ENCODE peak calls at places on chromosome 13, in eight cellular contexts. G, Z, F, J, L, P, C and A are unnamed samples.

GRCh38 chr13:61413572-61413971 is 2.1 kb downstream of the PCDH20 start:
- DNase-seq in J (no peak), L (no peak), F (no peak), P (no peak), C (no peak), Z (no peak), G (no peak), A (no peak)

GRCh38 chr13:69970521-69970920 is 137.1 kb upstream of the ATXN8OS start:
- DNase-seq in P (no peak), J (no peak), Z (no peak), G (no peak), C (peak), F (no peak), L (peak), A (no peak)

GRCh38 chr13:30713133-30713532 is 22.2 kb upstream of the ALOX5AP start:
- DNase-seq in G (no peak), F (no peak), C (no peak), L (no peak), J (no peak), P (no peak), Z (no peak), A (no peak)

GRCh38 chr13:20703785-20704458 is 423 bp downstream of the IL17D start:
- DNase-seq in C (peak), J (peak), F (peak), L (peak), Z (peak), P (peak), G (peak), A (peak)

GRCh38 chr13:112510987-112511715 is 76.8 kb downstream of the TUBGCP3 start:
- DNase-seq in P (no peak), J (no peak), L (no peak), G (no peak), Z (no peak), C (no peak), F (no peak), A (no peak)

GRCh38 chr13:107202371-107203023 is 634.6 kb upstream of the ARGLU1 start:
- DNase-seq in L (no peak), C (peak), F (peak), G (no peak), Z (peak), J (no peak), P (no peak), A (no peak)

GRCh38 chr13:50012396-50013169 is 2.7 kb upstream of the KCNRG start:
- DNase-seq in J (no peak), P (no peak), G (no peak), Z (peak), C (peak), F (no peak), L (no peak), A (no peak)

GRCh38 chr13:40665754-40666057 is 735 bp downstream of the FOXO1 start:
- DNase-seq in Z (no peak), F (no peak), J (no peak), P (no peak), G (peak), C (no peak), L (peak), A (no peak)

GRCh38 chr13:51324714-51325440 is 14.6 kb upstream of the SERPINE3 start:
- DNase-seq in G (no peak), P (no peak), Z (no peak), L (no peak), F (no peak), C (no peak), J (no peak), A (no peak)

GRCh38 chr13:87810391-87810801 is 139.2 kb downstream of the SLITRK5 start:
- DNase-seq in L (no peak), Z (no peak), J (no peak), F (no peak), P (no peak), G (no peak), C (no peak), A (no peak)
- H3K4me3 ChIP-seq in L (no peak), Z (no peak), J (no peak), F (no peak), P (no peak), G (no peak), C (no peak), A (no peak)

DNA sequence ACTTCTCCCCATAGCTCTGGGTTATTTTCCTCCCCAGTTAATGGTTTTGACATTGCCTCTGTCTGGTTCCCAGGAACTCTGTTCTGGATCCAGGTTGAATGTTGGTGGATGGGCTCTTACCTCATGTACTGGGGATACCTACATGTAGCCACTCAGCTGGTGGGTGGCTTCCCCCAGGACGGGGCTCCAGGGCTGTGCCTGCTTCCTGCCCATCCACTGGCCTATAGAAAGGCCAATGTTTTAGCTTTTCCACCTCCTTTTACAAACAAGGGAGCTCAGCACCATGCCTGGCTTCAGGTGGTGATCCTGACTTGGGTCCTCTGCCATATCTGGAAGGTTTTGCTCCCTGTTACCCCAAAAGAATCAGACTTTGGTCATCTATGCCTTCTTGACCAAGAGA is 120.2 kb downstream of the AKAP11 start:
- DNase-seq in Z (no peak), P (no peak), J (no peak), G (no peak), L (no peak), F (no peak), C (no peak), A (no peak)
- H3K4me3 ChIP-seq in Z (no peak), P (no peak), J (no peak), G (no peak), L (no peak), F (no peak), C (no peak), A (no peak)

DNA sequence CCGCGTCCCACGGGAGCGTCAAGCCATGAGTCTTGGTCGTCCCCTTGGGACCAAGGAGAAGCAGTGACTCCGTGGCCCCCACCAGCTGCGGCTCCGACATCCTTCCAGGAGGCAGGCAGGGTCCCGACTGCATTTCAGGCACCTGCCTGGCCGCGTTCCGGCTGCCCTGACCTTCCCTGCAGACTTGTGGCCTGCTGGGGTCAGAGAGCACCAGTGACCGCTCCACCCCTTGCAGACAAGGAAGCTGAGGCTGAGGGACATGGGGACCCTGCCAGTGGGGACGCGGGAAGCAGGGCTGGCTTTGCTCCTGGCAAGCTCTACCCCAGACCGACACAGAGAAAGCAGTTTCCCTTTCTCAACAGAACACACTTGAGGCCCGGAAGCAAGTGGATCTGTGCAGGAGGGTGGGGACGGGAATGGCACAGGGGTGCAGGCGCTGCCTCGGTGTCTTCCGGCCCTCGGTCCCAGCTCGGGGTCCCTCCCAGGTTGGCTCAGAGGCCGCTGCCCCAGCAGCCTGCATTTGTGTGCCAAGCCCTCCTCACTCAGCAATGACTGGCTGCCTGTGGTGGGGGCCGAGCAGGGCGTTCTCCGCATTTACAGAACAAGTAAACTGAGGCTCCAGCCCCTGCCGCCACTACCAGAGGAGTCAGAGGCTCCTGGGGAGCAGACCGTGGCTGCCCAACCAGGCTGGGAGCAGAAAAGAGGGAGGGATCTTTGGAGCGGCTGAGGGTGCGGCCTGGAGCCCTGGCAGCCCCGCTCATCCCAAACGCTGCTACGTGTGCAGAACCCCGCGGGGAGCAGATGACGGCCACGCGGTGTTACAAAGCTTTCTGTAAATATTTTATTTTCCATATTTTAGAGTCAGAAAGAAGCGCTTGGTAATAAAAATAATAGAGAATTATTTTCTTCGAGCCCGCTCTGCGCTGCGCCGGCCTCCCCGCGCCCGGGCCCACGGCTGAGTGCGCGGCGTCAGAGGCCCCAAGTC is 43.9 kb downstream of the GAS6 start:
- DNase-seq in F (no peak), P (no peak), J (no peak), C (no peak), Z (no peak), G (no peak), L (no peak), A (no peak)
- H3K4me3 ChIP-seq in F (peak), P (no peak), J (peak), C (no peak), Z (no peak), G (no peak), L (peak), A (no peak)

GRCh38 chr13:33348366-33348765 is 62.8 kb upstream of the STARD13 start:
- DNase-seq in Z (peak), C (peak), G (no peak), J (no peak), L (no peak), F (no peak), P (no peak), A (peak)
- H3K4me3 ChIP-seq in Z (no peak), C (no peak), G (no peak), J (peak), L (no peak), F (no peak), P (no peak), A (no peak)

DNA sequence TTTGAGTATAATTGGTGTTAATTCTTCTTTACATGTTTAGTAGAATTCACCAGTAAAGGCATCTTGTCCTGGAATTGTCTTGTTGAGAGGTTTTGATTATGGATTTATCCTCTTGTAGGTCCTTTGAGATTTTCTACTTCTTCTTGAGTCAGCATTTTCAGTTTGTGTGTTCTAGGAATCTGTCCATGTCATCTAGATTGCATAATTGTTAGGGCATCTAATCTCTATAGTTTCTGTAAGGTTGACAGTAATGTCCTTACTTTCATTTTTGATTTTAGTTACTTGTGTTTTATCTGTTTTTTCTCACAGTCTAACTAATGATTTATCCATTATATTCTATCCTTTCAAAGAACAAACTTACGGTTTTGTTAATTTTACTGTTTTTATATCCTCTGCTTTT is 492.0 kb downstream of the FGF9 start:
- DNase-seq in L (no peak), G (peak), Z (no peak), J (no peak), C (no peak), F (no peak), P (no peak), A (no peak)
- H3K4me3 ChIP-seq in L (no peak), G (peak), Z (no peak), J (no peak), C (no peak), F (no peak), P (no peak), A (no peak)

GRCh38 chr13:60398949-60399589 is 2.0 kb downstream of the TDRD3 start:
- DNase-seq in L (no peak), P (no peak), G (no peak), J (no peak), F (peak), C (peak), Z (peak), A (no peak)
- H3K4me3 ChIP-seq in L (no peak), P (no peak), G (peak), J (no peak), F (peak), C (no peak), Z (no peak), A (peak)